ENCODE peak calls at places on chromosomes 16 and 17, in seven cellular contexts. E is HepG2, Z is vagina, L is sigmoid colon, S is upper lobe of left lung, D is GM12878, U is spleen. W is an unnamed sample.

GRCh38 chr17:2405247-2405926 is 4.5 kb upstream of the MNT start:
- DNase-seq in L (peak), U (no peak), S (no peak), D (no peak), Z (no peak), E (no peak), W (peak)

GRCh38 chr17:76635659-76636360 is 7.7 kb downstream of the ST6GALNAC1 start:
- DNase-seq in Z (no peak), S (no peak), E (no peak), U (no peak), L (no peak), D (no peak), W (no peak)

GRCh38 chr17:38579934-38580333 is 25.8 kb downstream of the SRCIN1 start:
- DNase-seq in E (peak), S (no peak), L (no peak), D (no peak), Z (no peak), U (no peak), W (peak)

GRCh38 chr16:6957676-6958075 is 375.0 kb upstream of the RBFOX1 start:
- DNase-seq in D (no peak), L (no peak), Z (no peak), E (no peak), S (no peak), U (no peak), W (no peak)

GRCh38 chr17:82503728-82504308 is 15.7 kb upstream of the FOXK2 start:
- DNase-seq in U (no peak), S (no peak), D (no peak), Z (no peak), L (no peak), E (no peak), W (no peak)

GRCh38 chr17:29215717-29216116 is 30.9 kb upstream of the CRYBA1 start:
- DNase-seq in S (peak), Z (no peak), U (no peak), L (no peak), D (no peak), E (no peak), W (no peak)

GRCh38 chr16:3998793-3999478 is 117.3 kb downstream of the ADCY9 start:
- DNase-seq in U (no peak), E (no peak), L (no peak), S (no peak), Z (no peak), D (no peak), W (no peak)

GRCh38 chr16:56938664-56939513 is 6.9 kb downstream of the HERPUD1 start:
- DNase-seq in U (peak), E (no peak), Z (no peak), L (peak), S (no peak), D (no peak), W (no peak)

GRCh38 chr16:31273676-31274075 is 13.9 kb downstream of the ITGAM start:
- DNase-seq in U (peak), D (no peak), E (no peak), L (no peak), S (no peak), Z (peak), W (no peak)

GRCh38 chr17:59167571-59168001 is 12.0 kb downstream of the PRR11 start:
- DNase-seq in Z (no peak), E (no peak), S (no peak), D (no peak), L (no peak), U (no peak), W (no peak)

GRCh38 chr17:58318065-58318481 is 10.5 kb downstream of the TSPOAP1 start:
- DNase-seq in S (peak), E (no peak), U (peak), L (peak), Z (no peak), D (no peak), W (no peak)

GRCh38 chr17:59160203-59161025 is 4.9 kb downstream of the PRR11 start:
- DNase-seq in U (no peak), L (no peak), Z (no peak), E (no peak), S (no peak), D (no peak), W (no peak)

GRCh38 chr16:10988164-10988803 is 43.9 kb downstream of the CLEC16A start:
- DNase-seq in Z (no peak), E (no peak), D (no peak), S (peak), U (no peak), L (no peak), W (no peak)

GRCh38 chr17:37640016-37640415 is 3.2 kb downstream of the DDX52 start:
- DNase-seq in U (no peak), D (no peak), Z (no peak), E (no peak), L (no peak), S (no peak), W (no peak)

GRCh38 chr16:29943846-29944669 is 17.8 kb upstream of the TMEM219 start:
- DNase-seq in S (peak), L (peak), Z (no peak), D (no peak), E (peak), U (no peak), W (peak)

GRCh38 chr17:22694362-22695227 is 1002.3 kb downstream of the KCNJ18 start:
- DNase-seq in D (no peak), L (no peak), E (no peak), S (no peak), Z (no peak), U (no peak), W (no peak)

GRCh38 chr16:3346041-3346440 is 9.6 kb upstream of the OR2C1 start:
- DNase-seq in Z (no peak), S (no peak), U (no peak), D (no peak), E (no peak), L (no peak), W (no peak)

GRCh38 chr16:3879887-3880564 is 487 bp downstream of the CREBBP start:
- DNase-seq in U (peak), S (peak), D (no peak), E (no peak), L (peak), Z (no peak), W (peak)

GRCh38 chr16:87410530-87410929 is 18.4 kb downstream of the MAP1LC3B start:
- DNase-seq in U (peak), E (no peak), L (peak), Z (no peak), D (no peak), S (no peak), W (no peak)

GRCh38 chr16:89602273-89602951 is 11.0 kb upstream of the DPEP1 start:
- DNase-seq in L (no peak), U (no peak), E (no peak), Z (no peak), S (no peak), D (no peak), W (no peak)

GRCh38 chr16:4309833-4310266 is 6.0 kb upstream of the GLIS2 start:
- DNase-seq in E (peak), S (peak), U (peak), Z (no peak), L (peak), D (no peak), W (peak)

GRCh38 chr17:41917957-41918391 is 777 bp downstream of the ACLY start:
- DNase-seq in Z (no peak), L (peak), E (no peak), D (no peak), S (peak), U (peak), W (peak)

GRCh38 chr17:72416054-72416691 is 295.4 kb downstream of the SOX9 start:
- DNase-seq in L (no peak), E (no peak), U (no peak), D (peak), Z (no peak), S (no peak), W (no peak)

GRCh38 chr16:53501216-53501859 is 1.7 kb downstream of the AKTIP start:
- DNase-seq in Z (no peak), S (no peak), E (no peak), L (no peak), D (no peak), U (no peak), W (no peak)

GRCh38 chr16:19044781-19045180 is 22.6 kb upstream of the COQ7 start:
- DNase-seq in S (no peak), U (no peak), L (no peak), Z (no peak), D (no peak), E (no peak), W (no peak)

GRCh38 chr17:74779948-74780400 is 3.8 kb upstream of the NAT9 start:
- DNase-seq in U (peak), E (no peak), S (peak), L (peak), D (peak), Z (no peak), W (peak)

GRCh38 chr16:17389392-17389791 is 81.4 kb downstream of the XYLT1 start:
- DNase-seq in D (no peak), Z (no peak), L (no peak), S (no peak), E (no peak), U (no peak), W (no peak)

GRCh38 chr16:13904179-13904691 is 15.7 kb upstream of the ERCC4 start:
- DNase-seq in Z (no peak), U (no peak), L (no peak), S (no peak), E (no peak), D (no peak), W (no peak)

GRCh38 chr16:13907431-13907830 is 12.5 kb upstream of the ERCC4 start:
- DNase-seq in L (no peak), S (no peak), Z (no peak), D (no peak), E (no peak), U (no peak), W (no peak)

GRCh38 chr16:13909872-13910303 is 10.1 kb upstream of the ERCC4 start:
- DNase-seq in L (peak), Z (no peak), E (peak), D (no peak), U (no peak), S (peak), W (peak)

GRCh38 chr16:13909069-13909468 is 10.9 kb upstream of the ERCC4 start:
- DNase-seq in Z (no peak), U (no peak), D (no peak), S (no peak), E (no peak), L (no peak), W (no peak)

GRCh38 chr16:13906426-13907089 is 13.4 kb upstream of the ERCC4 start:
- DNase-seq in D (no peak), L (no peak), Z (no peak), S (no peak), E (no peak), U (no peak), W (no peak)
- TF ChIP-seq POLR2A in D (no peak), L (no peak), Z (no peak), S (no peak), E (no peak), U (no peak), W (no peak)

GRCh38 chr17:18158022-18158600 is 25.5 kb upstream of the ALKBH5 start:
- DNase-seq in L (peak), U (peak), Z (no peak), E (no peak), S (peak), D (peak), W (peak)
- TF ChIP-seq POLR2AphosphoS5 in L (no peak), U (peak), Z (peak), E (no peak), S (peak), D (no peak), W (peak)

GRCh38 chr17:43211480-43212402 is at the start of gene TMEM106A:
- DNase-seq in Z (no peak), E (peak), U (peak), D (peak), L (peak), S (peak), W (peak)
- TF ChIP-seq POLR2A in Z (no peak), E (peak), U (peak), D (peak), L (peak), S (no peak), W (no peak)

GRCh38 chr17:35022536-35023063 is 40.9 kb downstream of the RFFL start:
- DNase-seq in S (peak), L (peak), U (peak), D (no peak), Z (no peak), E (peak), W (peak)
- TF ChIP-seq POLR2AphosphoS5 in S (peak), L (peak), U (peak), D (no peak), Z (peak), E (no peak), W (peak)

DNA sequence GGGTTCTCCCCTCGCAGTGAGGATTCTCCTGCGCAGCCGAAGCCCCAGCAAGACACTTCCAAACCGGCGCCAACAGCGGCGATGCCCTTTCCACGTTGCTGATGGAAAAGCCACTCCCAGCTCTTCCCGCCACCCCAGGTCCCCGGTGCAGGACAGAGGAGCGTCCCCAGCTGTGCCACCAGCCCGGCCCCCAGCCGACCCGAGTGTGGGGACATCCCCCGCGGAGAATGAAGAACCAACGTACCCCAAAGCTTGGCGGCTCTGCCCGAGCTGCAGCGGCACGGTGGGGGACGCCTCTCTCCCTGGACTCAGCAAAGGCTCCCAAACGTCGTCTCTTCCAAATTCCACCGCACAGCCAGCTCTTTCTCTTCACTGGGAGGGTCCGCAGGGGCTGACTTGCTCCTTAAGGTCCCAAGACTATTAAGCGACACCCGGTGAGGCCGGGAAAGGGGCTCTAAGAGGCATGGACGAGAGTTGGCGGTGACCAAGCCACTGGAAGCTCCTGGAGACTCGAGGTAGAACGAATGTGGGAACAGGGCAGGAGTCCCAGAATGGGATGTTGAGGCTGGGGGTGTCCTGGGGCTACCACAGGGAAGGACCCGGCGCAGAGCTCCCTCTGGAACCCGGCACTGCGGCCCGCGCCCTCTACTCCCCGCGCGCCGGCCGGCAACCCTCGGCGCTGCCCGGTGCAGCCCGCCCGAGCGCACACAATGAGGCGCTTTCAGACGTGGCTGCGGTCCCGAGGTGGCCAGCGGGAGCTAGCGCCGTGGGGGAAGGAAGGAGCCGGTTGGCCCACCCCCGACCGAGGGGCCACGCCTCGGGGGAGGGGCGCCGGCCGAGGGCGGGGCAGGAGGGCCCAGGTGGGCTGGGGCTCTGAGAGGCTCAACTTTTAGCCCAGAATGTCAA is at the start of gene CHST6:
- DNase-seq in Z (no peak), S (no peak), U (peak), D (no peak), L (no peak), E (peak), W (no peak)
- TF ChIP-seq POLR2A in Z (no peak), S (no peak), U (no peak), D (peak), L (no peak), E (no peak), W (no peak)

W was measured in stomach.